ENCODE peak calls at places on chromosomes 11 and 22, in eight cellular contexts. One of them, this sample, is unnamed.

GRCh38 chr22:21711851-21712250 is 23.7 kb downstream of the YPEL1 start:
- DNase-seq in colonic mucosa: no peak
- DNase-seq in neural progenitor cell: no peak
- DNase-seq in heart right ventricle: no peak
- DNase-seq in GM12865: no peak
- DNase-seq in dorsolateral prefrontal cortex: no peak
- DNase-seq in PC-9: no peak
- DNase-seq in GM06990: no peak
- DNase-seq in this sample: no peak

GRCh38 chr22:25775501-25775900 is 33.5 kb downstream of the MYO18B start:
- DNase-seq in colonic mucosa: no peak
- DNase-seq in neural progenitor cell: peak
- DNase-seq in heart right ventricle: no peak
- DNase-seq in GM12865: no peak
- DNase-seq in dorsolateral prefrontal cortex: no peak
- DNase-seq in PC-9: no peak
- DNase-seq in GM06990: no peak
- DNase-seq in this sample: peak

GRCh38 chr22:32775957-32776356 is 25.5 kb upstream of the TIMP3 start:
- DNase-seq in colonic mucosa: no peak
- DNase-seq in neural progenitor cell: peak
- DNase-seq in heart right ventricle: no peak
- DNase-seq in GM12865: peak
- DNase-seq in dorsolateral prefrontal cortex: no peak
- DNase-seq in PC-9: peak
- DNase-seq in GM06990: no peak
- DNase-seq in this sample: no peak

GRCh38 chr11:32153747-32154146 is 62.9 kb downstream of the RCN1 start:
- DNase-seq in colonic mucosa: no peak
- DNase-seq in neural progenitor cell: no peak
- DNase-seq in heart right ventricle: no peak
- DNase-seq in GM12865: peak
- DNase-seq in dorsolateral prefrontal cortex: no peak
- DNase-seq in PC-9: peak
- DNase-seq in GM06990: no peak
- DNase-seq in this sample: no peak

GRCh38 chr11:47248304-47248663 is 330 bp downstream of the ACP2 start:
- DNase-seq in colonic mucosa: no peak
- DNase-seq in neural progenitor cell: no peak
- DNase-seq in heart right ventricle: no peak
- DNase-seq in GM12865: peak
- DNase-seq in dorsolateral prefrontal cortex: no peak
- DNase-seq in PC-9: no peak
- DNase-seq in GM06990: no peak
- DNase-seq in this sample: no peak

GRCh38 chr11:102653744-102654291 is 28.7 kb upstream of the MMP20 start:
- DNase-seq in colonic mucosa: no peak
- DNase-seq in neural progenitor cell: no peak
- DNase-seq in heart right ventricle: no peak
- DNase-seq in GM12865: peak
- DNase-seq in dorsolateral prefrontal cortex: no peak
- DNase-seq in PC-9: no peak
- DNase-seq in GM06990: peak
- DNase-seq in this sample: no peak

GRCh38 chr11:32893091-32893946 is 708 bp downstream of the QSER1 start:
- DNase-seq in colonic mucosa: peak
- DNase-seq in neural progenitor cell: peak
- DNase-seq in heart right ventricle: peak
- DNase-seq in GM12865: peak
- DNase-seq in dorsolateral prefrontal cortex: peak
- DNase-seq in PC-9: no peak
- DNase-seq in GM06990: peak
- DNase-seq in this sample: peak

GRCh38 chr11:27028653-27029052 is 12.0 kb upstream of the BBOX1 start:
- DNase-seq in colonic mucosa: no peak
- DNase-seq in neural progenitor cell: no peak
- DNase-seq in heart right ventricle: no peak
- DNase-seq in GM12865: no peak
- DNase-seq in dorsolateral prefrontal cortex: no peak
- DNase-seq in PC-9: no peak
- DNase-seq in GM06990: no peak
- DNase-seq in this sample: no peak

GRCh38 chr11:117201516-117201866 is 2.3 kb downstream of the TAGLN start:
- DNase-seq in colonic mucosa: no peak
- DNase-seq in neural progenitor cell: no peak
- DNase-seq in heart right ventricle: no peak
- DNase-seq in GM12865: no peak
- DNase-seq in dorsolateral prefrontal cortex: no peak
- DNase-seq in PC-9: no peak
- DNase-seq in GM06990: no peak
- DNase-seq in this sample: no peak

GRCh38 chr11:117200813-117201515 is 1.8 kb downstream of the TAGLN start:
- DNase-seq in colonic mucosa: no peak
- DNase-seq in neural progenitor cell: no peak
- DNase-seq in heart right ventricle: no peak
- DNase-seq in GM12865: no peak
- DNase-seq in dorsolateral prefrontal cortex: no peak
- DNase-seq in PC-9: no peak
- DNase-seq in GM06990: no peak
- DNase-seq in this sample: no peak

GRCh38 chr11:117202386-117203068 is 3.4 kb downstream of the TAGLN start:
- DNase-seq in colonic mucosa: no peak
- DNase-seq in neural progenitor cell: no peak
- DNase-seq in heart right ventricle: no peak
- DNase-seq in GM12865: no peak
- DNase-seq in dorsolateral prefrontal cortex: no peak
- DNase-seq in PC-9: no peak
- DNase-seq in GM06990: no peak
- DNase-seq in this sample: no peak

GRCh38 chr11:117203069-117203407 is 3.9 kb downstream of the TAGLN start:
- DNase-seq in colonic mucosa: no peak
- DNase-seq in neural progenitor cell: no peak
- DNase-seq in heart right ventricle: no peak
- DNase-seq in GM12865: no peak
- DNase-seq in dorsolateral prefrontal cortex: no peak
- DNase-seq in PC-9: no peak
- DNase-seq in GM06990: no peak
- DNase-seq in this sample: no peak

DNA sequence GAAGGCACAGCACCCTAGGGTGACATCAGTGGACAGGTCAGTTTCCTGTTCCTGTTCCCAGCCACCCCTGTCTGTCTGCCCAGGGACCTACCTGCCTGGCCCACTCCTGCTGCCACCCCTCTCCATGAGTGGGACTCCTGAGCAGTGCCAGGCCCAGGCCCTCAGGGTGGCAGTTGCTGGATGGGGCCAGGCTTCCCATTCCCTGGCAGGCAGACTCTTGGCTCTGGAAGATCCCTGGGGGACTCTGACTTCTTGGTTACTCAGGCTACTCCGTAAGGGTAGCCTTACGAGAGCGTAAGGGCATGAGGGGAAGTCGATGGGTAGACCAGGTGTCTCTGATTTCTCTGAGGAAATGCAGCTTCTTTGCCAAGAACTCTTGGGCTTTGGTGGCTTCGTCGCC is 2.7 kb downstream of the TAGLN start:
- DNase-seq in colonic mucosa: no peak
- DNase-seq in neural progenitor cell: no peak
- DNase-seq in heart right ventricle: no peak
- DNase-seq in GM12865: no peak
- DNase-seq in dorsolateral prefrontal cortex: no peak
- DNase-seq in PC-9: no peak
- DNase-seq in GM06990: no peak
- DNase-seq in this sample: no peak
- TF ChIP-seq CTCF in colonic mucosa: no peak
- TF ChIP-seq CTCF in neural progenitor cell: no peak
- TF ChIP-seq CTCF in heart right ventricle: no peak
- TF ChIP-seq CTCF in GM12865: no peak
- TF ChIP-seq CTCF in dorsolateral prefrontal cortex: no peak
- TF ChIP-seq CTCF in PC-9: no peak
- TF ChIP-seq CTCF in GM06990: no peak
- TF ChIP-seq CTCF in this sample: no peak

GRCh38 chr11:11706022-11706421 is 84.2 kb upstream of the GALNT18 start:
- DNase-seq in colonic mucosa: no peak
- DNase-seq in neural progenitor cell: no peak
- DNase-seq in heart right ventricle: no peak
- DNase-seq in GM12865: no peak
- DNase-seq in dorsolateral prefrontal cortex: no peak
- DNase-seq in PC-9: no peak
- DNase-seq in GM06990: no peak
- DNase-seq in this sample: no peak

GRCh38 chr11:11709447-11710239 is 87.8 kb upstream of the GALNT18 start:
- DNase-seq in colonic mucosa: no peak
- DNase-seq in neural progenitor cell: no peak
- DNase-seq in heart right ventricle: no peak
- DNase-seq in GM12865: no peak
- DNase-seq in dorsolateral prefrontal cortex: no peak
- DNase-seq in PC-9: no peak
- DNase-seq in GM06990: no peak
- DNase-seq in this sample: no peak

GRCh38 chr11:11701070-11701469 is 79.3 kb upstream of the GALNT18 start:
- DNase-seq in colonic mucosa: no peak
- DNase-seq in neural progenitor cell: no peak
- DNase-seq in heart right ventricle: no peak
- DNase-seq in GM12865: no peak
- DNase-seq in dorsolateral prefrontal cortex: no peak
- DNase-seq in PC-9: no peak
- DNase-seq in GM06990: no peak
- DNase-seq in this sample: no peak

GRCh38 chr11:11708256-11708655 is 86.5 kb upstream of the GALNT18 start:
- DNase-seq in colonic mucosa: no peak
- DNase-seq in neural progenitor cell: no peak
- DNase-seq in heart right ventricle: no peak
- DNase-seq in GM12865: no peak
- DNase-seq in dorsolateral prefrontal cortex: no peak
- DNase-seq in PC-9: no peak
- DNase-seq in GM06990: no peak
- DNase-seq in this sample: no peak

DNA sequence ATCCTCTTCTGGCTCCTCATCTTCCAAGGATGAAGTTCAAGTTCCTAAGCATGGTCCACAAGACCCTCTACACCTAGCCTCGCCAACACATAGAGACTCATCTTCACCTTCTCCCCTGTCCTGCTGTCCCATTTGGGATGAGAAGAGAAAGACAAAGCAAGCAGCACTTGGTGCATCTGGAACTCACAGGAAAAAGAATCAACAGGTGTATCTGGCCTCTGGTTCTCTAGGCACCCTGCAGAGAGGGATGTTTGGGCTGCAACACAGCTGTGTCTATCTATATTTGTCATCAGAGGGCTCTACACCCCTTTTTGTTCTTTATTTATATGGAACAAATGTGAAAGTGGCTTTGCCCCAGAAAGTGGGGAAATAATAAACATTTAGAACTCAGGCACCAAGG is 82.1 kb upstream of the GALNT18 start:
- DNase-seq in colonic mucosa: no peak
- DNase-seq in neural progenitor cell: no peak
- DNase-seq in heart right ventricle: no peak
- DNase-seq in GM12865: no peak
- DNase-seq in dorsolateral prefrontal cortex: no peak
- DNase-seq in PC-9: no peak
- DNase-seq in GM06990: no peak
- DNase-seq in this sample: no peak
- TF ChIP-seq CTCF in colonic mucosa: no peak
- TF ChIP-seq CTCF in neural progenitor cell: no peak
- TF ChIP-seq CTCF in heart right ventricle: no peak
- TF ChIP-seq CTCF in GM12865: no peak
- TF ChIP-seq CTCF in dorsolateral prefrontal cortex: no peak
- TF ChIP-seq CTCF in PC-9: no peak
- TF ChIP-seq CTCF in GM06990: no peak
- TF ChIP-seq CTCF in this sample: no peak

GRCh38 chr11:2554338-2555240 is 109.8 kb downstream of the KCNQ1 start:
- DNase-seq in colonic mucosa: no peak
- DNase-seq in neural progenitor cell: peak
- DNase-seq in heart right ventricle: no peak
- DNase-seq in GM12865: no peak
- DNase-seq in dorsolateral prefrontal cortex: no peak
- DNase-seq in PC-9: no peak
- DNase-seq in GM06990: no peak
- DNase-seq in this sample: peak

GRCh38 chr11:2553886-2554285 is 109.1 kb downstream of the KCNQ1 start:
- DNase-seq in colonic mucosa: no peak
- DNase-seq in neural progenitor cell: no peak
- DNase-seq in heart right ventricle: no peak
- DNase-seq in GM12865: no peak
- DNase-seq in dorsolateral prefrontal cortex: no peak
- DNase-seq in PC-9: no peak
- DNase-seq in GM06990: no peak
- DNase-seq in this sample: no peak

GRCh38 chr11:2552202-2552601 is 107.4 kb downstream of the KCNQ1 start:
- DNase-seq in colonic mucosa: no peak
- DNase-seq in neural progenitor cell: no peak
- DNase-seq in heart right ventricle: no peak
- DNase-seq in GM12865: no peak
- DNase-seq in dorsolateral prefrontal cortex: no peak
- DNase-seq in PC-9: no peak
- DNase-seq in GM06990: no peak
- DNase-seq in this sample: no peak

GRCh38 chr11:2551131-2551530 is 106.3 kb downstream of the KCNQ1 start:
- DNase-seq in colonic mucosa: no peak
- DNase-seq in neural progenitor cell: no peak
- DNase-seq in heart right ventricle: no peak
- DNase-seq in GM12865: no peak
- DNase-seq in dorsolateral prefrontal cortex: no peak
- DNase-seq in PC-9: no peak
- DNase-seq in GM06990: no peak
- DNase-seq in this sample: no peak

DNA sequence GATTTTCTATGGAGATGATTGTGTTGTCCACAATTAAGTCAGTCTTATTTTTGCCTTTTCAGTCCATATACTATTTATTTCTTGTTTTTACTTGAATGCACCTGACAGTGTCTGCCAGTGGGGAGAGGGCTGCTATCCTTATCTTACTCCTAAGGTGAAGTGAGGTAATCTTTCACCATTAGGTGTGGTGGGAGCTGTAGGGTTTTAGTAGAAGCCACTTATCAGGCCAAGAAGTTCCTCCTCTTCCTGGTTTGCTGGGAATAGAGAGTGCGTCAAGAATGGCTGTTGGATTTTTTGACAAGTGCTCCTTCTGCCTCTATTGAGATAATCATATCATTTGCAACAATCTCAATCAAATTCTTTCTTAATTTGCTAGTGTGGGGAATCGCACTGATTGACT is 108.4 kb downstream of the KCNQ1 start:
- DNase-seq in colonic mucosa: no peak
- DNase-seq in neural progenitor cell: no peak
- DNase-seq in heart right ventricle: no peak
- DNase-seq in GM12865: no peak
- DNase-seq in dorsolateral prefrontal cortex: no peak
- DNase-seq in PC-9: no peak
- DNase-seq in GM06990: no peak
- DNase-seq in this sample: no peak
- TF ChIP-seq CTCF in colonic mucosa: no peak
- TF ChIP-seq CTCF in neural progenitor cell: no peak
- TF ChIP-seq CTCF in heart right ventricle: no peak
- TF ChIP-seq CTCF in GM12865: no peak
- TF ChIP-seq CTCF in dorsolateral prefrontal cortex: no peak
- TF ChIP-seq CTCF in PC-9: no peak
- TF ChIP-seq CTCF in GM06990: no peak
- TF ChIP-seq CTCF in this sample: no peak

GRCh38 chr11:73141309-73142127 is 600 bp downstream of the FCHSD2 start:
- DNase-seq in colonic mucosa: peak
- DNase-seq in neural progenitor cell: peak
- DNase-seq in heart right ventricle: peak
- DNase-seq in GM12865: peak
- DNase-seq in dorsolateral prefrontal cortex: peak
- DNase-seq in PC-9: peak
- DNase-seq in GM06990: peak
- DNase-seq in this sample: peak

GRCh38 chr11:73142128-73142377 is at the start of gene FCHSD2:
- DNase-seq in colonic mucosa: no peak
- DNase-seq in neural progenitor cell: no peak
- DNase-seq in heart right ventricle: no peak
- DNase-seq in GM12865: no peak
- DNase-seq in dorsolateral prefrontal cortex: no peak
- DNase-seq in PC-9: no peak
- DNase-seq in GM06990: no peak
- DNase-seq in this sample: no peak

GRCh38 chr11:73140213-73141030 is 1.7 kb downstream of the FCHSD2 start:
- DNase-seq in colonic mucosa: peak
- DNase-seq in neural progenitor cell: peak
- DNase-seq in heart right ventricle: peak
- DNase-seq in GM12865: peak
- DNase-seq in dorsolateral prefrontal cortex: peak
- DNase-seq in PC-9: no peak
- DNase-seq in GM06990: no peak
- DNase-seq in this sample: peak

GRCh38 chr11:73139476-73140198 is 2.5 kb downstream of the FCHSD2 start:
- DNase-seq in colonic mucosa: no peak
- DNase-seq in neural progenitor cell: no peak
- DNase-seq in heart right ventricle: no peak
- DNase-seq in GM12865: no peak
- DNase-seq in dorsolateral prefrontal cortex: no peak
- DNase-seq in PC-9: peak
- DNase-seq in GM06990: no peak
- DNase-seq in this sample: no peak

GRCh38 chr11:73141031-73141308 is 1.1 kb downstream of the FCHSD2 start:
- DNase-seq in colonic mucosa: peak
- DNase-seq in neural progenitor cell: no peak
- DNase-seq in heart right ventricle: peak
- DNase-seq in GM12865: no peak
- DNase-seq in dorsolateral prefrontal cortex: peak
- DNase-seq in PC-9: peak
- DNase-seq in GM06990: peak
- DNase-seq in this sample: no peak
- TF ChIP-seq CTCF in colonic mucosa: no peak
- TF ChIP-seq CTCF in neural progenitor cell: no peak
- TF ChIP-seq CTCF in heart right ventricle: no peak
- TF ChIP-seq CTCF in GM12865: no peak
- TF ChIP-seq CTCF in dorsolateral prefrontal cortex: no peak
- TF ChIP-seq CTCF in PC-9: no peak
- TF ChIP-seq CTCF in GM06990: no peak
- TF ChIP-seq CTCF in this sample: no peak

This sample was measured in WTC11.